ENCODE peak calls at places on chromosomes 2 and 18, in four cellular contexts. J is WTC11, C is K562, P is HCT116. T is an unnamed sample.

GRCh38 chr18:3675446-3675845 is 225.5 kb downstream of the TGIF1 start:
- DNase-seq in J (no peak), C (no peak), P (no peak), T (no peak)

GRCh38 chr18:22324191-22325131 is 93.3 kb downstream of the CTAGE1 start:
- DNase-seq in J (peak), C (no peak), P (no peak), T (no peak)

GRCh38 chr2:55888941-55889340 is 34.6 kb downstream of the EFEMP1 start:
- DNase-seq in J (no peak), C (no peak), P (no peak), T (no peak)

GRCh38 chr2:237324446-237325236 is 89.3 kb downstream of the COL6A3 start:
- DNase-seq in J (no peak), C (no peak), P (no peak), T (no peak)

GRCh38 chr2:68251187-68251854 is 1.0 kb downstream of the PPP3R1 start:
- DNase-seq in J (peak), C (peak), P (peak), T (peak)

GRCh38 chr2:201432551-201433388 is 18.5 kb downstream of the TRAK2 start:
- DNase-seq in J (no peak), C (peak), P (no peak), T (no peak)

GRCh38 chr2:113058998-113059960 is at the start of gene IL36RN:
- DNase-seq in J (no peak), C (no peak), P (no peak), T (no peak)

GRCh38 chr2:42764901-42765300 is 966 bp upstream of the OXER1 start:
- DNase-seq in J (no peak), C (no peak), P (no peak), T (no peak)

GRCh38 chr2:8332646-8333045 is 349.2 kb upstream of the ID2 start:
- DNase-seq in J (no peak), C (no peak), P (no peak), T (no peak)

GRCh38 chr2:64354857-64355680 is 98.9 kb upstream of the LGALSL start:
- DNase-seq in J (no peak), C (peak), P (no peak), T (no peak)

GRCh38 chr2:108923736-108924443 is 65.1 kb downstream of the EDAR start:
- DNase-seq in J (no peak), C (no peak), P (no peak), T (no peak)

GRCh38 chr2:42196403-42197267 is 27.5 kb downstream of the EML4 start:
- DNase-seq in J (peak), C (peak), P (peak), T (peak)

GRCh38 chr18:26993568-26993967 is 128.1 kb upstream of the AQP4 start:
- DNase-seq in J (no peak), C (no peak), P (no peak), T (no peak)

GRCh38 chr18:56835331-56835730 is 184.2 kb downstream of the WDR7 start:
- DNase-seq in J (no peak), C (no peak), P (no peak), T (no peak)

GRCh38 chr2:190068764-190069163 is 6.2 kb upstream of the MSTN start:
- DNase-seq in J (no peak), C (no peak), P (no peak), T (no peak)

GRCh38 chr18:13101659-13101992 is 110.5 kb downstream of the CEP192 start:
- DNase-seq in J (no peak), C (no peak), P (no peak), T (no peak)

GRCh38 chr2:121626777-121627524 is 22.3 kb downstream of the CLASP1 start:
- DNase-seq in J (no peak), C (no peak), P (no peak), T (no peak)

GRCh38 chr2:227464356-227464755 is 7.6 kb upstream of the AGFG1 start:
- DNase-seq in J (no peak), C (no peak), P (no peak), T (no peak)

GRCh38 chr18:79874553-79875530 is 76.6 kb downstream of the SLC66A2 start:
- DNase-seq in J (no peak), C (no peak), P (no peak), T (no peak)

GRCh38 chr2:88828397-88829137 is 137.1 kb downstream of the RPIA start:
- DNase-seq in J (no peak), C (no peak), P (no peak), T (no peak)

GRCh38 chr2:17627434-17627833 is 86.9 kb downstream of the VSNL1 start:
- DNase-seq in J (no peak), C (peak), P (no peak), T (no peak)

GRCh38 chr2:214310319-214310718 is 100.5 kb upstream of the VWC2L start:
- DNase-seq in J (no peak), C (no peak), P (no peak), T (no peak)

GRCh38 chr2:237725661-237726060 is 72.9 kb upstream of the RBM44 start:
- DNase-seq in J (no peak), C (no peak), P (no peak), T (no peak)

GRCh38 chr18:68549257-68549871 is 165.5 kb downstream of the TMX3 start:
- DNase-seq in J (no peak), C (no peak), P (no peak), T (no peak)

GRCh38 chr18:62979900-62980299 is 264.6 kb downstream of the PHLPP1 start:
- DNase-seq in J (no peak), C (no peak), P (no peak), T (no peak)

GRCh38 chr2:225824748-225825449 is 425.4 kb downstream of the NYAP2 start:
- DNase-seq in J (peak), C (no peak), P (no peak), T (no peak)

GRCh38 chr2:207953354-207953753 is 72.0 kb downstream of the PLEKHM3 start:
- DNase-seq in J (no peak), C (no peak), P (no peak), T (no peak)

GRCh38 chr2:218166791-218167190 is at the start of gene CXCR1:
- DNase-seq in J (no peak), C (no peak), P (no peak), T (no peak)

GRCh38 chr2:133817680-133818566 is 249.7 kb upstream of the NCKAP5 start:
- DNase-seq in J (no peak), C (no peak), P (peak), T (no peak)

GRCh38 chr2:238239552-238239871 is 326 bp downstream of the HES6 start:
- DNase-seq in J (peak), C (peak), P (no peak), T (no peak)

GRCh38 chr2:156427067-156427466 is 9.1 kb upstream of the GPD2 start:
- DNase-seq in J (no peak), C (no peak), P (no peak), T (no peak)

GRCh38 chr2:173754837-173755236 is 210.3 kb downstream of the SP3 start:
- DNase-seq in J (no peak), C (no peak), P (no peak), T (no peak)

GRCh38 chr2:95272299-95272751 is 1.9 kb upstream of the PROM2 start:
- DNase-seq in J (peak), C (no peak), P (no peak), T (no peak)

GRCh38 chr2:16656784-16657391 is 8.7 kb downstream of the CYRIA start:
- DNase-seq in J (no peak), C (no peak), P (no peak), T (peak)

GRCh38 chr18:8754995-8755955 is 49.9 kb downstream of the MTCL1 start:
- DNase-seq in J (no peak), C (no peak), P (no peak), T (peak)

GRCh38 chr18:42821492-42821891 is 294.0 kb downstream of the RIT2 start:
- DNase-seq in J (no peak), C (no peak), P (no peak), T (no peak)

GRCh38 chr2:175049671-175050070 is 44.5 kb upstream of the CHN1 start:
- DNase-seq in J (no peak), C (no peak), P (no peak), T (no peak)
- TF ChIP-seq ATF3 in J (no peak), C (no peak), P (no peak), T (no peak)

DNA sequence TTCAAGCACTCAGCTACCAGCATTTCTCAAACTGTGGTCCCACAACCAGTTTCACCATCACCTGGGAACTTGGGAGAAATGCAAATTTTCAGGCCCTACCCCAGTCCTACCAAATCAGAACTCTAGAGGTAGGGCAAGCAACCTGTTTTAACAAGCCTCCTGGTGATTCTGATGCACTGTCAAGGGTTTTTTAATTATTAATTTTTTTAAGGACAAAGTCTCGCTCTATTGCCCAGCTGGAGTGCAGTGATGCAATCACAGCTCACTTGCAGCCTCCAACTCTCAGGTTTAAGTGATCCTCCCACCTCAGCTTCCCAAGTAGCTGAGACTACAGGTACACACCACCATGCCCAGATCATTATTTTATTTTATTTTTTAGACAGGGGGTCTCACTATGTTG is 7.8 kb downstream of the ACMSD start:
- DNase-seq in J (no peak), C (no peak), P (no peak), T (no peak)
- TF ChIP-seq ATF3 in J (no peak), C (no peak), P (no peak), T (no peak)

GRCh38 chr2:22221006-22221405 is 1097.2 kb downstream of the TDRD15 start:
- DNase-seq in J (no peak), C (no peak), P (no peak), T (no peak)
- TF ChIP-seq ATF3 in J (no peak), C (no peak), P (no peak), T (no peak)

GRCh38 chr2:215921884-215922283 is 91.5 kb downstream of the MREG start:
- DNase-seq in J (no peak), C (no peak), P (peak), T (no peak)
- TF ChIP-seq ATF3 in J (no peak), C (peak), P (no peak), T (no peak)